ENCODE peak calls at places on chromosomes 4 and X, in seven cellular contexts. One of them, this sample, is unnamed.

GRCh38 chrX:56729152-56729557 is at the start of gene NBDY:
- DNase-seq in GOT3: no peak
- DNase-seq in NCI-H1436: peak
- DNase-seq in RPMI7951: peak
- DNase-seq in endothelial cell: peak
- DNase-seq in NCI-H1694 treated with DMSO at 0.1 percent for 48 hours: peak
- DNase-seq in NCI-H460: peak
- DNase-seq in this sample: no peak

GRCh38 chrX:39601193-39602085 is 496.3 kb downstream of the BCOR start:
- DNase-seq in GOT3: no peak
- DNase-seq in NCI-H1436: no peak
- DNase-seq in RPMI7951: no peak
- DNase-seq in endothelial cell: no peak
- DNase-seq in NCI-H1694 treated with DMSO at 0.1 percent for 48 hours: no peak
- DNase-seq in NCI-H460: no peak
- DNase-seq in this sample: no peak

GRCh38 chr4:18938343-18939109 is 917.0 kb upstream of the LCORL start:
- DNase-seq in GOT3: no peak
- DNase-seq in NCI-H1436: no peak
- DNase-seq in RPMI7951: no peak
- DNase-seq in endothelial cell: no peak
- DNase-seq in NCI-H1694 treated with DMSO at 0.1 percent for 48 hours: no peak
- DNase-seq in NCI-H460: no peak
- DNase-seq in this sample: no peak

GRCh38 chr4:28730304-28730703 is 1869.7 kb downstream of the STIM2 start:
- DNase-seq in GOT3: no peak
- DNase-seq in NCI-H1436: no peak
- DNase-seq in RPMI7951: no peak
- DNase-seq in endothelial cell: no peak
- DNase-seq in NCI-H1694 treated with DMSO at 0.1 percent for 48 hours: no peak
- DNase-seq in NCI-H460: no peak
- DNase-seq in this sample: no peak

GRCh38 chr4:119692001-119692400 is 63.4 kb upstream of the PDE5A start:
- DNase-seq in GOT3: no peak
- DNase-seq in NCI-H1436: no peak
- DNase-seq in RPMI7951: no peak
- DNase-seq in endothelial cell: no peak
- DNase-seq in NCI-H1694 treated with DMSO at 0.1 percent for 48 hours: no peak
- DNase-seq in NCI-H460: no peak
- DNase-seq in this sample: no peak

GRCh38 chrX:74449322-74449936 is 28.1 kb downstream of the SLC16A2 start:
- DNase-seq in GOT3: no peak
- DNase-seq in NCI-H1436: no peak
- DNase-seq in RPMI7951: peak
- DNase-seq in endothelial cell: no peak
- DNase-seq in NCI-H1694 treated with DMSO at 0.1 percent for 48 hours: no peak
- DNase-seq in NCI-H460: no peak
- DNase-seq in this sample: no peak

GRCh38 chrX:155056877-155057792 is 13.8 kb downstream of the CMC4 start:
- DNase-seq in GOT3: no peak
- DNase-seq in NCI-H1436: peak
- DNase-seq in RPMI7951: peak
- DNase-seq in endothelial cell: peak
- DNase-seq in NCI-H1694 treated with DMSO at 0.1 percent for 48 hours: peak
- DNase-seq in NCI-H460: peak
- DNase-seq in this sample: peak

GRCh38 chrX:34918856-34919255 is 23.7 kb upstream of the FAM47B start:
- DNase-seq in GOT3: no peak
- DNase-seq in NCI-H1436: no peak
- DNase-seq in RPMI7951: peak
- DNase-seq in endothelial cell: peak
- DNase-seq in NCI-H1694 treated with DMSO at 0.1 percent for 48 hours: no peak
- DNase-seq in NCI-H460: peak
- DNase-seq in this sample: peak

GRCh38 chr4:16914208-16914607 is 15.8 kb upstream of the LDB2 start:
- DNase-seq in GOT3: no peak
- DNase-seq in NCI-H1436: no peak
- DNase-seq in RPMI7951: peak
- DNase-seq in endothelial cell: peak
- DNase-seq in NCI-H1694 treated with DMSO at 0.1 percent for 48 hours: no peak
- DNase-seq in NCI-H460: no peak
- DNase-seq in this sample: no peak

GRCh38 chr4:98474408-98474844 is 184.0 kb downstream of the TSPAN5 start:
- DNase-seq in GOT3: no peak
- DNase-seq in NCI-H1436: no peak
- DNase-seq in RPMI7951: peak
- DNase-seq in endothelial cell: no peak
- DNase-seq in NCI-H1694 treated with DMSO at 0.1 percent for 48 hours: no peak
- DNase-seq in NCI-H460: no peak
- DNase-seq in this sample: no peak

GRCh38 chrX:150405006-150405405 is 41.9 kb downstream of the MAMLD1 start:
- DNase-seq in GOT3: no peak
- DNase-seq in NCI-H1436: no peak
- DNase-seq in RPMI7951: no peak
- DNase-seq in endothelial cell: no peak
- DNase-seq in NCI-H1694 treated with DMSO at 0.1 percent for 48 hours: no peak
- DNase-seq in NCI-H460: no peak
- DNase-seq in this sample: no peak

GRCh38 chrX:39690541-39691415 is 407.0 kb downstream of the BCOR start:
- DNase-seq in GOT3: no peak
- DNase-seq in NCI-H1436: no peak
- DNase-seq in RPMI7951: no peak
- DNase-seq in endothelial cell: no peak
- DNase-seq in NCI-H1694 treated with DMSO at 0.1 percent for 48 hours: no peak
- DNase-seq in NCI-H460: no peak
- DNase-seq in this sample: no peak

GRCh38 chr4:97560009-97560408 is 583.3 kb downstream of the STPG2 start:
- DNase-seq in GOT3: no peak
- DNase-seq in NCI-H1436: no peak
- DNase-seq in RPMI7951: no peak
- DNase-seq in endothelial cell: no peak
- DNase-seq in NCI-H1694 treated with DMSO at 0.1 percent for 48 hours: no peak
- DNase-seq in NCI-H460: no peak
- DNase-seq in this sample: no peak

GRCh38 chr4:86036729-86037128 is 323.1 kb downstream of the MAPK10 start:
- DNase-seq in GOT3: no peak
- DNase-seq in NCI-H1436: no peak
- DNase-seq in RPMI7951: peak
- DNase-seq in endothelial cell: no peak
- DNase-seq in NCI-H1694 treated with DMSO at 0.1 percent for 48 hours: no peak
- DNase-seq in NCI-H460: no peak
- DNase-seq in this sample: no peak

GRCh38 chr4:143363332-143363731 is 26.7 kb downstream of the GAB1 start:
- DNase-seq in GOT3: no peak
- DNase-seq in NCI-H1436: no peak
- DNase-seq in RPMI7951: no peak
- DNase-seq in endothelial cell: no peak
- DNase-seq in NCI-H1694 treated with DMSO at 0.1 percent for 48 hours: no peak
- DNase-seq in NCI-H460: no peak
- DNase-seq in this sample: no peak

GRCh38 chrX:95539041-95539440 is 1145.6 kb upstream of the DIAPH2 start:
- DNase-seq in GOT3: no peak
- DNase-seq in NCI-H1436: no peak
- DNase-seq in RPMI7951: peak
- DNase-seq in endothelial cell: no peak
- DNase-seq in NCI-H1694 treated with DMSO at 0.1 percent for 48 hours: no peak
- DNase-seq in NCI-H460: no peak
- DNase-seq in this sample: no peak

GRCh38 chrX:39714471-39714870 is 383.3 kb downstream of the BCOR start:
- DNase-seq in GOT3: no peak
- DNase-seq in NCI-H1436: no peak
- DNase-seq in RPMI7951: no peak
- DNase-seq in endothelial cell: no peak
- DNase-seq in NCI-H1694 treated with DMSO at 0.1 percent for 48 hours: no peak
- DNase-seq in NCI-H460: no peak
- DNase-seq in this sample: no peak

GRCh38 chrX:105837227-105837626 is 14.9 kb downstream of the NRK start:
- DNase-seq in GOT3: no peak
- DNase-seq in NCI-H1436: no peak
- DNase-seq in RPMI7951: peak
- DNase-seq in endothelial cell: no peak
- DNase-seq in NCI-H1694 treated with DMSO at 0.1 percent for 48 hours: no peak
- DNase-seq in NCI-H460: no peak
- DNase-seq in this sample: no peak

GRCh38 chr4:52588771-52589591 is 70.1 kb downstream of the USP46 start:
- DNase-seq in GOT3: no peak
- DNase-seq in NCI-H1436: no peak
- DNase-seq in RPMI7951: peak
- DNase-seq in endothelial cell: no peak
- DNase-seq in NCI-H1694 treated with DMSO at 0.1 percent for 48 hours: no peak
- DNase-seq in NCI-H460: no peak
- DNase-seq in this sample: no peak

GRCh38 chr4:5758741-5759140 is 47.7 kb downstream of the EVC start:
- DNase-seq in GOT3: no peak
- DNase-seq in NCI-H1436: no peak
- DNase-seq in RPMI7951: peak
- DNase-seq in endothelial cell: no peak
- DNase-seq in NCI-H1694 treated with DMSO at 0.1 percent for 48 hours: no peak
- DNase-seq in NCI-H460: peak
- DNase-seq in this sample: peak

This sample was measured in HFF-Myc.